ENCODE peak calls at places on chromosomes 3 and 15, in five cellular contexts. One of them, this sample, is unnamed.

GRCh38 chr3:178384302-178384939 is 151.8 kb upstream of the KCNMB2 start:
- DNase-seq in HCT116: no peak
- DNase-seq in GM12878: no peak
- DNase-seq in SK-N-SH: peak
- DNase-seq in K562: no peak
- DNase-seq in this sample: no peak

GRCh38 chr15:68305420-68305871 is 27.9 kb downstream of the FEM1B start:
- DNase-seq in HCT116: no peak
- DNase-seq in K562: no peak
- DNase-seq in GM12878: no peak
- DNase-seq in SK-N-SH: no peak
- DNase-seq in this sample: no peak

GRCh38 chr15:72890043-72890442 is 106.5 kb upstream of the ADPGK start:
- DNase-seq in GM12878: no peak
- DNase-seq in K562: no peak
- DNase-seq in HCT116: no peak
- DNase-seq in SK-N-SH: no peak
- DNase-seq in this sample: no peak

GRCh38 chr15:83446904-83447708 is at the start of gene SH3GL3:
- DNase-seq in K562: peak
- DNase-seq in SK-N-SH: peak
- DNase-seq in GM12878: no peak
- DNase-seq in HCT116: peak
- DNase-seq in this sample: no peak

GRCh38 chr3:42736531-42736930 is 33.9 kb upstream of the HHATL start:
- DNase-seq in HCT116: no peak
- DNase-seq in GM12878: no peak
- DNase-seq in K562: no peak
- DNase-seq in SK-N-SH: no peak
- DNase-seq in this sample: no peak

GRCh38 chr15:35000511-35000910 is 12.4 kb upstream of the ZNF770 start:
- DNase-seq in HCT116: peak
- DNase-seq in GM12878: no peak
- DNase-seq in K562: no peak
- DNase-seq in SK-N-SH: no peak
- DNase-seq in this sample: no peak

GRCh38 chr3:186152361-186152798 is 43.5 kb upstream of the ETV5 start:
- DNase-seq in K562: no peak
- DNase-seq in SK-N-SH: no peak
- DNase-seq in HCT116: no peak
- DNase-seq in GM12878: peak
- DNase-seq in this sample: no peak

GRCh38 chr3:147654827-147655226 is 245.7 kb downstream of the ZIC1 start:
- DNase-seq in HCT116: no peak
- DNase-seq in GM12878: no peak
- DNase-seq in SK-N-SH: no peak
- DNase-seq in K562: no peak
- DNase-seq in this sample: no peak

GRCh38 chr3:120678331-120678845 is 3.7 kb downstream of the HGD start:
- DNase-seq in SK-N-SH: no peak
- DNase-seq in K562: peak
- DNase-seq in GM12878: peak
- DNase-seq in HCT116: no peak
- DNase-seq in this sample: no peak

GRCh38 chr15:49415638-49416037 is 7.4 kb upstream of the FGF7 start:
- DNase-seq in GM12878: no peak
- DNase-seq in K562: no peak
- DNase-seq in SK-N-SH: no peak
- DNase-seq in HCT116: no peak
- DNase-seq in this sample: no peak

GRCh38 chr15:74385442-74386132 is 18.1 kb upstream of the CYP11A1 start:
- DNase-seq in GM12878: no peak
- DNase-seq in HCT116: no peak
- DNase-seq in K562: no peak
- DNase-seq in SK-N-SH: no peak
- DNase-seq in this sample: no peak

GRCh38 chr3:179860275-179861107 is 176.2 kb downstream of the PEX5L start:
- DNase-seq in HCT116: no peak
- DNase-seq in K562: no peak
- DNase-seq in SK-N-SH: no peak
- DNase-seq in GM12878: no peak
- DNase-seq in this sample: no peak

GRCh38 chr15:42133892-42134502 is 22.4 kb downstream of the PLA2G4F start:
- DNase-seq in GM12878: no peak
- DNase-seq in SK-N-SH: peak
- DNase-seq in K562: peak
- DNase-seq in HCT116: peak
- DNase-seq in this sample: peak

GRCh38 chr3:109023656-109024254 is 70.1 kb upstream of the GUCA1C start:
- DNase-seq in K562: peak
- DNase-seq in SK-N-SH: peak
- DNase-seq in HCT116: peak
- DNase-seq in GM12878: peak
- DNase-seq in this sample: no peak

GRCh38 chr15:74892313-74892712 is 2.5 kb downstream of the MPI start:
- DNase-seq in SK-N-SH: no peak
- DNase-seq in GM12878: no peak
- DNase-seq in K562: no peak
- DNase-seq in HCT116: no peak
- DNase-seq in this sample: no peak

GRCh38 chr15:45121706-45122417 is 7.7 kb downstream of the DUOXA2 start:
- DNase-seq in HCT116: peak
- DNase-seq in K562: no peak
- DNase-seq in SK-N-SH: no peak
- DNase-seq in GM12878: no peak
- DNase-seq in this sample: peak

GRCh38 chr3:194314669-194315068 is 36.5 kb downstream of the CPN2 start:
- DNase-seq in K562: no peak
- DNase-seq in HCT116: no peak
- DNase-seq in GM12878: no peak
- DNase-seq in SK-N-SH: no peak
- DNase-seq in this sample: no peak
- TF ChIP-seq SIN3A in K562: no peak
- TF ChIP-seq SIN3A in HCT116: no peak
- TF ChIP-seq SIN3A in GM12878: no peak
- TF ChIP-seq SIN3A in SK-N-SH: no peak
- TF ChIP-seq SIN3A in this sample: no peak

DNA sequence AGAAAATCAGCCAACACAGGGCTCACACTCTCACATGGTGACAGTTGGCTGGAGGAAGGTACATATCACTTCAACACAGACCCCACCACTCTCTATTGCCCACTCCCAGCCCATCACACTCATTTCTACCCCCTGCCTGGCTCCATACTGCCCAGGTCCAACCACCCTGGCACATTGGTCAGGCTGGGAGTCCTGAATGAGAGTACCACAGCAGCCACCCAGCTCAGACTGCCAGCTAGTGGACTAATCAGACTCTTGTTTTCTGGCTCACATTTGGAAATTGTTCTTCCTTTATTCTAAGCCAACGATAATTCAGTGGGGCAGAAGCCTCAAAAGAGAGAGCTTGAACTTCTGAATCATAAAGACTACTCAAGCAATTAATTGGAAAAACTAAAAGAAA is 20.0 kb downstream of the MRPL46 start:
- DNase-seq in GM12878: no peak
- DNase-seq in SK-N-SH: no peak
- DNase-seq in K562: no peak
- DNase-seq in HCT116: no peak
- DNase-seq in this sample: no peak
- TF ChIP-seq CTCF in GM12878: no peak
- TF ChIP-seq CTCF in SK-N-SH: no peak
- TF ChIP-seq CTCF in K562: no peak
- TF ChIP-seq CTCF in HCT116: no peak
- TF ChIP-seq CTCF in this sample: no peak

DNA sequence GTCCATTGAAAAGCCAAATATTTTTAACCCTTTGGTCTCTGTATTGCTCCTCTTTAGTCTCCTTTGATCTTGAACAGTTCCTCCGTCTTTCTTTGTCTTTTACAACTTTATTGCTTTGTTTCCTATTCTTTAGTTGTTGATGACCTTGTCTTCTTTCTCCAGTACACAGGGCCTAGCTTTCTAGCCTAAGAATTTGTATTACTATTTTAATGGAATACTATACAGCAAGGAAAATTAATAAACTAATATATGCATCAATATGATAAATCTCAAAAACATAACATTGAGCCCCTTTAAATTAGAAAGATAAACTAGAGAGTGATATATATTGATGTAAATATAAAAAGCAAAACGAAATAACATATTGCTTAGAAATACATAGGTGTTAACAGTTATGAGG is 88.7 kb downstream of the NR1D2 start:
- DNase-seq in SK-N-SH: no peak
- DNase-seq in HCT116: no peak
- DNase-seq in K562: no peak
- DNase-seq in GM12878: no peak
- DNase-seq in this sample: no peak
- TF ChIP-seq REST in SK-N-SH: no peak
- TF ChIP-seq REST in HCT116: no peak
- TF ChIP-seq REST in K562: no peak
- TF ChIP-seq REST in GM12878: no peak
- TF ChIP-seq REST in this sample: no peak

DNA sequence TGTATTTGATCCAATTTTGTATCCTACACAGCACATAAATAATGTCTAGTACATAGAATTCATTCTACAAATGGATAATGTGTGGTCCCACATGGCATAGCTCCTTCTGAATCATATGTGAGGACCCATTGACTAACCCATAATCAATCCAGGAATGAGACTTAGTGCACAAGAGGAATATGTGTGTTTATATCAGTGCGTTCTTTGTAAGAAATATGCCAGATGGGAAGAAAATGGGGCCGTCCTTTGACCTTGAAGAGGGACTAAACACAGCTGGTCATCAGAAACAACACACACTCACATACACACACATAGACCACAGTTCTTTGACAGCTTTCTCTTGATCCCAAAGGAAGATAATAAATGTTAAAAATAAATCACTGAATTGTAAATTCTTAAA is 282.7 kb upstream of the SEMA6D start:
- DNase-seq in K562: no peak
- DNase-seq in HCT116: no peak
- DNase-seq in SK-N-SH: no peak
- DNase-seq in GM12878: no peak
- DNase-seq in this sample: no peak
- TF ChIP-seq SIN3A in K562: no peak
- TF ChIP-seq SIN3A in HCT116: no peak
- TF ChIP-seq SIN3A in SK-N-SH: no peak
- TF ChIP-seq SIN3A in GM12878: no peak
- TF ChIP-seq SIN3A in this sample: no peak

DNA sequence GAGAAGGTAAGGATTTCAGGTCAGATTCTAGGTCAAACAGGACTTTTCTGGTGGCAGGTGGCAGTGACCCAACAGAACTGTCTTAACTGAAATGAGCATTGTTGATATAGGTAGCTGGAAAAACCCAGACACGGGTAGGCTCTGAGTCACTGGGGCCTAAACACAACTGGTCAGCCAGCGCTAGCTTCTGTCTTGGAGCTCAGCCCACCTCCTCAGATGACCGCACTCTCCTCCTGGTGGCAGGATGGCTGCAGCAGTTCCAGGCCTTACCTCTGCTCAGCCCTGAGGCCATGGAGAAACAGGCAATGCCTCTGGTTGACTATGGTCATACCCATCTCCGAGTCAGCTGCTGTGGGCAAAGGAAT is 61.1 kb upstream of the GATA2 start:
- DNase-seq in K562: peak
- DNase-seq in SK-N-SH: no peak
- DNase-seq in GM12878: no peak
- DNase-seq in HCT116: no peak
- DNase-seq in this sample: no peak
- TF ChIP-seq CTCF in K562: no peak
- TF ChIP-seq CTCF in SK-N-SH: no peak
- TF ChIP-seq CTCF in GM12878: no peak
- TF ChIP-seq CTCF in HCT116: no peak
- TF ChIP-seq CTCF in this sample: no peak

GRCh38 chr3:162295323-162295983 is 798.8 kb downstream of the OTOL1 start:
- DNase-seq in K562: no peak
- DNase-seq in GM12878: no peak
- DNase-seq in HCT116: peak
- DNase-seq in SK-N-SH: no peak
- DNase-seq in this sample: peak
- TF ChIP-seq REST in K562: no peak
- TF ChIP-seq REST in GM12878: no peak
- TF ChIP-seq REST in HCT116: no peak
- TF ChIP-seq REST in SK-N-SH: no peak
- TF ChIP-seq REST in this sample: no peak

GRCh38 chr3:129399895-129400357 is 28.5 kb downstream of the EFCAB12 start:
- DNase-seq in HCT116: peak
- DNase-seq in GM12878: no peak
- DNase-seq in SK-N-SH: no peak
- DNase-seq in K562: peak
- DNase-seq in this sample: peak
- TF ChIP-seq SIN3A in HCT116: peak
- TF ChIP-seq SIN3A in GM12878: no peak
- TF ChIP-seq SIN3A in SK-N-SH: no peak
- TF ChIP-seq SIN3A in K562: peak
- TF ChIP-seq SIN3A in this sample: peak